ENCODE peak calls at places on chromosomes 6 and 20, in six cellular contexts. X is psoas muscle; B is tibial nerve; V is sigmoid colon; J is lung; T is CD8-positive, alpha-beta T cell. N is an unnamed sample. For H3K27me3, the result is how much of the 10 kb centered on the place peaks cover.

GRCh38 chr20:57451759-57452661 is 60.8 kb downstream of the RBM38 start:
- DNase-seq in X (peak), B (no peak), V (peak), J (no peak), T (no peak), N (peak)

GRCh38 chr6:76684881-76685280 is 612.4 kb upstream of the IMPG1 start:
- DNase-seq in X (no peak), B (no peak), V (no peak), J (no peak), T (no peak), N (no peak)

GRCh38 chr20:44850272-44850671 is 35.2 kb upstream of the YWHAB start:
- DNase-seq in X (no peak), B (no peak), V (no peak), J (no peak), T (no peak), N (no peak)

GRCh38 chr6:108544586-108544985 is 16.1 kb upstream of the FOXO3 start:
- DNase-seq in X (no peak), B (no peak), V (no peak), J (no peak), T (no peak), N (no peak)

GRCh38 chr20:18496042-18496441 is 983 bp downstream of the RBBP9 start:
- DNase-seq in X (no peak), B (no peak), V (no peak), J (no peak), T (no peak), N (no peak)

GRCh38 chr6:134002821-134003220 is 49.6 kb downstream of the SLC2A12 start:
- DNase-seq in X (no peak), B (no peak), V (no peak), J (no peak), T (no peak), N (no peak)

GRCh38 chr6:38027685-38028373 is 208.3 kb downstream of the ZFAND3 start:
- DNase-seq in X (no peak), B (no peak), V (no peak), J (no peak), T (no peak), N (no peak)

GRCh38 chr6:90026216-90026615 is 131.9 kb downstream of the GJA10 start:
- DNase-seq in X (no peak), B (no peak), V (no peak), J (no peak), T (no peak), N (no peak)

GRCh38 chr6:75893058-75893775 is 144.2 kb downstream of the MYO6 start:
- DNase-seq in X (no peak), B (no peak), V (no peak), J (no peak), T (no peak), N (peak)

GRCh38 chr6:8193541-8193940 is 91.2 kb upstream of the EEF1E1 start:
- DNase-seq in X (no peak), B (no peak), V (no peak), J (no peak), T (no peak), N (no peak)

GRCh38 chr6:13375360-13375878 is 47.1 kb upstream of the TBC1D7 start:
- DNase-seq in X (no peak), B (no peak), V (no peak), J (no peak), T (no peak), N (no peak)

GRCh38 chr20:58593880-58594473 is 57.1 kb upstream of the STX16 start:
- DNase-seq in X (peak), B (no peak), V (no peak), J (no peak), T (no peak), N (no peak)

GRCh38 chr20:58587467-58587866 is 63.6 kb upstream of the STX16 start:
- DNase-seq in X (no peak), B (no peak), V (peak), J (no peak), T (no peak), N (no peak)

GRCh38 chr20:58595167-58595566 is 55.9 kb upstream of the STX16 start:
- DNase-seq in X (no peak), B (no peak), V (no peak), J (no peak), T (no peak), N (no peak)

GRCh38 chr20:58596244-58597010 is 54.7 kb upstream of the STX16 start:
- DNase-seq in X (no peak), B (no peak), V (no peak), J (no peak), T (no peak), N (no peak)

DNA sequence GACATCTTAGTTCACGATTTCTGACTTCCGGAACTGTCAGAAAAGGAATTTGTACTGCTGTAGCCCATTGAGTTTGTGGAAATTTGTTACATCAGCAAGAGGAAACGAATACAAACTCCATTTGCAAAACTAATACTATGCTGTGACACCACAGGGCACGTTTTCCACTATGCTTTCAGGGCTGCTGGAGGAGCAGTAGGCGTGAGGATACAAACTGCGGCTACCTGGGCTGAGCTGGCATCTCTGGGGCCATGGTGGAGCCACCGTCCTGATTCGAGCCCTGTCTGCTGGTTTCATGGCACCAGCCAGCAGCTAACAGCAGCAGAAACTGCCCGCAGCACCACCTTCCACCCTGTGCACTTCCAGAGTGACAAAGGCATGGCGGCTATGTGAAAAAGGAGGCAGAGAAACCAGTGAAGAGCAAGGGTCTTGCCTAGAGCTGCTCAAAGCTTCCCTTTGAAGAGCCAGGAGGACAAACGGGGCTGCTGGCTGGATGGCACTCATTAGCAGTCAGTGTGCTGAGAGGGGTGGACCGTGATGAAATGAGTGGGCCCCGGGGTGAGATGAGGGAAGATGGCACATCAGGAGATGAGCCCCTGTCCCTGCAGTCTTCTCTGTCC is 58.9 kb upstream of the STX16 start:
- DNase-seq in X (peak), B (no peak), V (no peak), J (no peak), T (no peak), N (no peak)
- H3K27me3 ChIP-seq in X (under half), B (under half), V (under half), J (under half), T (under half), N (under half)

GRCh38 chr6:104936766-104937535 is 20.0 kb upstream of the LIN28B start:
- DNase-seq in X (no peak), B (no peak), V (no peak), J (no peak), T (no peak), N (no peak)
- H3K27me3 ChIP-seq in X (under half), B (under half), V (under half), J (under half), T (under half), N (under half)

DNA sequence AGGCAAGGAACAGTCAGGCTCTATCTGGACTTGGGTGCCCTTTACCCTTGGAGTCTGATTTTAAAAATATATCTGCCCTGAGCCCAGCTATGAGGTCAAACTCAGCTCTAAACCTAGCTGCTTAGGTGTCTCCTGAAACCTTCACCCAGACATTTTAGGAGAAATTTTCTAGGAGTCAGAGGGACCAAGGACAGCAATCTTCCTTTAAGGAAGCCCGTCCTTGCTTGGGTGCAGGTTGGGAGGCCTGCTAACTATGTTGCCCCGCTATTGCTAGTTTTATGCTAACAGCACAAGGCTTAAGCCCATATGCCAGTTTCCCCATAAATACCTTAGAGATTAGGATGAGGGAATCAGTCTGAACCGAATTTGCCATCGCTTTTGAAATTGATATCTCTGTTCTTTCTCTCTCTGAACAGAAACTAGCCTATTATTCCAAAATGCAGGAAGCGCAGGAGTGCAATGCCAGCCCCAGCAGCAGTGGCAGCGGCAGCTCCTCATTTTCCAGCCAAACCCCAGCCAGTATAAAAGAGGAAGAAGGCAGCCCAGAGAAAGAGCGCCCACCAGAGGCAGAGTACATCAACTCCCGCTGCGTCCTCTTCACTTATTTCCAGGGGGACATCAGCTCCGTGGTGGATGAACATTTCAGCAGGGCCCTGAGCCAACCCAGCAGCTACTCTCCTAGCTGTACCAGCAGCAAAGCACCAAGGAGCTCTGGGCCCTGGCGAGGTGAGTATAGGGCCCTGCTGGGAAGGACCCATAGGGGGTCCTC is 2.6 kb downstream of the VGLL2 start:
- DNase-seq in X (peak), B (no peak), V (no peak), J (no peak), T (no peak), N (no peak)
- H3K27me3 ChIP-seq in X (under half), B (under half), V (half or more), J (under half), T (under half), N (under half)

DNA sequence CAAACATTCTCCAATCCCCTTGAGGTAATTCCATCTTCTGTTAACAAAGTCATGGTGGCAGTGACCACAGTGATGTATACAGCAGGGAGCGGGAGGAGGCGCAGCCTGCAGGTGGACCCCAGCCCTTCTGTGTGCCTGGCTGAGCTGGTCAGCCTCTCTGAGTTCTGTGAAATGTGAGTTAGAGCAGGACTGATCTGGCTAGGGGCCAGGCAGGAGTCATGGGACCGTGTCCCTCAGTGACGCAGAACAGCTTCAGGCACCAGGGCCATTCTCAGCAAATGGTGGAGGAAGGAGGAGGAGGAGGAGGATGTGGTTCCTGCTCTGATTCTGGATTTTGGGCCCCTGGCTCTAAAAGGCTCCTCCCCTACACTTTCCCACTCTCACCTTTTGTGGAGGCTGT is 6.9 kb downstream of the PHACTR3 start:
- DNase-seq in X (no peak), B (no peak), V (no peak), J (no peak), T (no peak), N (no peak)
- H3K27me3 ChIP-seq in X (under half), B (under half), V (under half), J (under half), T (under half), N (under half)

DNA sequence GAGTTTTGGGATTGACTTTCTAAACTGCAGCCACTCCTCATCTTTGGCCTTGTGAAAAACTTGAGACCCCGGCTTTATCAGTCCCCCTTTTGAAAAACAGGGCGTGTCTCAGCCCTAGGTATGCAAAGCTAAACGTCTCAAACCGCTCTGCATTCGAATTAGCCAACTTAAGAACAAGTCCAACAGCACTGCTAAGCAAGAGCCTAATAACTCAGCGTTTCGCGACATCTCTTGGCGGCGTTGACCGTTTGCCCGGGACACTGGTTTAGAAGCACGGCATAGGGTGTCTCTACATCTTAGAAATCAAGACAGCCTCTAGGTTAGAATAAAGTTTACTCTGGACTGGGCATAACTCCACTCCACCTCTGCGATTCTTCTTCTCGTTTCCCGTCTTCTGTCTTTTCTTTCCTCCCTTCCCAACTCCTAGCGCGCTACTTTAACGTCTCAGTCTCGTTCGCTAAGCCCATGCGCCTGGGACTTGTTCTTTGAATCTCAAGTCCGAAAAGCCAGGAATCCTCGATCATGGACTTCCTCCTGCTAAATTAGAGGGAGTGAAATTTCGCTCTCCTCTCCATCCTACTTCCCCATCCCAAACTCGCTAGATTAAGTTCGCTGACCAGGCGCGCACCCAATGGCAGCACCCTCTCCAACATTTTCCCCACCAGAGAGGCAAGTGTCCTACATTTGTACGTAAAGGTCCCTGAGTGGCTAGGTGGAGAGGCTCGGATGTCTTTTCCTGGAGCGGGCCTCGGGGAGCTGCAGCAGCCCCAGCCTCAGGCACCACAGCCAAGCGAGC is 10.5 kb upstream of the TFAP2A start:
- DNase-seq in X (no peak), B (no peak), V (no peak), J (no peak), T (no peak), N (no peak)
- H3K27me3 ChIP-seq in X (under half), B (under half), V (under half), J (under half), T (half or more), N (under half)

GRCh38 chr6:125745281-125746018 is 4.0 kb upstream of the HEY2 start:
- DNase-seq in X (peak), B (no peak), V (no peak), J (no peak), T (no peak), N (no peak)

GRCh38 chr6:125748534-125749111 is 809 bp upstream of the HEY2 start:
- DNase-seq in X (no peak), B (no peak), V (no peak), J (no peak), T (no peak), N (no peak)

GRCh38 chr6:125747589-125748533 is 1.6 kb upstream of the HEY2 start:
- DNase-seq in X (peak), B (no peak), V (peak), J (no peak), T (no peak), N (peak)

GRCh38 chr6:125746019-125746414 is 3.4 kb upstream of the HEY2 start:
- DNase-seq in X (no peak), B (no peak), V (no peak), J (no peak), T (no peak), N (no peak)

DNA sequence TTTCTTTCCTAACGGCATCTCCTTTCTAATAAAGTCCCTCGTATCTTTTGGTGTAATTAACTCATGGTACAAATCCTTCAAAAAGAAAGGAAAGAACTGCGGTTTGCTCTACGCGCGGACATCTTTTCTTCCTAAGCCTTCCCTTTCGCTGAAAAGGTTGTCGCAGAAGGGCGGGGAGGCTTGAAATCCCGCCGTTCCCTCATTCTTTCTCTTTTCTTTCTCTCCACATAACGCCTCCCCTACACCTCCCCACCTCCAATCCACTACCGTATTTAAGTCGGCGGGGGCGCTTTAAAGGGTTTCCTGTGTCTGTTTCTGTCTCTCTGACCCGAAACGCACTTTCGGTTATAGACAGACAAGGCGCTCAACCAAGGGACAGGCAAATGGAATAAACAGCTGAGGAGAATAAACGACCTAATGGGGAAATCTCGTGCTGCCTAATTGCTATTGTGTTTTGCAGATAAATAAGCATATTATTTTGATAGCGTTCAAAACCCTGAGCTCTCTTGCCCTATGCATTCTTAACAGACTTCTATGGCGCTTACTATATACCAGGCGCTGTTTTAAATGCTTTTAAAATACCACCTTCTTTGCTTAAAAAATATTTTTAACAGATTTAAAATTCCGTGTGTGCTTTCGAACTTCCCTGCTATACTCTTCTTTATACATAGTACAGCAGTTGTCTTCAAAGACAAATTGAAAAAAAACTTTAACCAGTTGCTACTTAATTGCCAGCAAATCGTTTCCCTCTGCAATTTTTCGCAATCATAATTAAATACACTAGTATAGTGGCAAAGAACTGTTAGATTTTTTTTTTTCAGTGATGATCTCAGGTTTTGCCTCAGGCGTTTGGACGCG is 2.5 kb upstream of the HEY2 start:
- DNase-seq in X (peak), B (no peak), V (peak), J (peak), T (peak), N (peak)
- H3K27me3 ChIP-seq in X (under half), B (under half), V (under half), J (under half), T (under half), N (under half)

GRCh38 chr20:38554986-38555385 is 26.0 kb upstream of the ADIG start:
- DNase-seq in X (no peak), B (no peak), V (no peak), J (no peak), T (no peak), N (no peak)
- H3K27me3 ChIP-seq in X (under half), B (under half), V (under half), J (under half), T (under half), N (under half)